ENCODE peak calls at places on chromosomes 11 and 22, in four cellular contexts. A is A549, P is gastrocnemius medialis, R is breast epithelium. O is an unnamed sample.

GRCh38 chr11:63769719-63770443 is 1.3 kb upstream of the ZFTA start:
- DNase-seq in A (no peak), P (no peak), R (no peak), O (no peak)

GRCh38 chr11:64276653-64277431 is 7.6 kb downstream of the BAD start:
- DNase-seq in A (peak; percentile 44), P (no peak), R (no peak), O (no peak)

GRCh38 chr22:41929158-41929896 is 2.7 kb upstream of the TNFRSF13C start:
- DNase-seq in A (no peak), P (peak; percentile 20), R (no peak), O (no peak)

GRCh38 chr11:87046824-87047223 is 9.1 kb downstream of the TMEM135 start:
- DNase-seq in A (no peak), P (no peak), R (no peak), O (no peak)

GRCh38 chr22:30432096-30432495 is 6.5 kb downstream of the MTFP1 start:
- DNase-seq in A (no peak), P (no peak), R (no peak), O (no peak)

GRCh38 chr11:122743949-122744876 is 88.7 kb downstream of the UBASH3B start:
- DNase-seq in A (no peak), P (no peak), R (peak; percentile 20), O (no peak)

GRCh38 chr22:47151490-47151889 is 389.0 kb downstream of the TBC1D22A start:
- DNase-seq in A (no peak), P (no peak), R (no peak), O (no peak)

GRCh38 chr11:18479063-18479462 is 23.4 kb downstream of the LDHAL6A start:
- DNase-seq in A (no peak), P (no peak), R (no peak), O (no peak)

GRCh38 chr11:75946531-75947530 is 131.8 kb downstream of the UVRAG start:
- DNase-seq in A (no peak), P (peak; percentile 15), R (no peak), O (no peak)

GRCh38 chr11:1205987-1206331 is 16.9 kb upstream of the MUC5B start:
- DNase-seq in A (no peak), P (no peak), R (no peak), O (no peak)

GRCh38 chr11:94649925-94650623 is 82.9 kb downstream of the PIWIL4 start:
- DNase-seq in A (no peak), P (no peak), R (no peak), O (no peak)

GRCh38 chr11:3165152-3165705 is at the start of gene OSBPL5:
- DNase-seq in A (peak; percentile 47), P (no peak), R (peak; percentile 59), O (peak; percentile 60)

GRCh38 chr11:86151188-86152005 is 82.5 kb upstream of the PICALM start:
- DNase-seq in A (no peak), P (no peak), R (peak; percentile 76), O (no peak)

GRCh38 chr22:41550952-41551491 is 6.8 kb upstream of the POLR3H start:
- DNase-seq in A (no peak), P (no peak), R (no peak), O (no peak)

GRCh38 chr22:42662114-42663021 is 13.2 kb upstream of the CYB5R3 start:
- DNase-seq in A (peak; percentile 78), P (peak; percentile 56), R (peak; percentile 64), O (peak; percentile 94)

GRCh38 chr22:34105461-34106062 is 185.3 kb upstream of the LARGE1 start:
- DNase-seq in A (peak; percentile 2), P (no peak), R (peak; percentile 32), O (peak; percentile 53)

GRCh38 chr11:6481924-6482275 is 599 bp downstream of the TIMM10B start:
- DNase-seq in A (no peak), P (no peak), R (no peak), O (peak; percentile 20)

GRCh38 chr11:63007920-63008319 is 7.7 kb downstream of the SLC22A8 start:
- DNase-seq in A (no peak), P (no peak), R (no peak), O (no peak)

GRCh38 chr11:71400216-71400615 is 48.0 kb downstream of the DHCR7 start:
- DNase-seq in A (no peak), P (no peak), R (no peak), O (no peak)

GRCh38 chr11:55481416-55481815 is 72.9 kb upstream of the OR4C15 start:
- DNase-seq in A (no peak), P (no peak), R (no peak), O (no peak)

GRCh38 chr11:122976734-122977454 is 4.7 kb downstream of the BSX start:
- DNase-seq in A (no peak), P (no peak), R (no peak), O (no peak)

GRCh38 chr22:17436981-17437410 is 67.7 kb downstream of the CECR2 start:
- DNase-seq in A (no peak), P (no peak), R (no peak), O (no peak)

GRCh38 chr11:108938604-108939003 is 273.7 kb downstream of the DDX10 start:
- DNase-seq in A (no peak), P (no peak), R (no peak), O (no peak)

GRCh38 chr11:95068549-95068948 is 1.8 kb downstream of the SRSF8 start:
- DNase-seq in A (peak; percentile 53), P (peak; percentile 82), R (peak; percentile 88), O (peak; percentile 41)

GRCh38 chr11:69573751-69574382 is 67.1 kb upstream of the CCND1 start:
- DNase-seq in A (no peak), P (no peak), R (no peak), O (no peak)

GRCh38 chr11:91860661-91861060 is 364.0 kb upstream of the FAT3 start:
- DNase-seq in A (no peak), P (no peak), R (no peak), O (no peak)

GRCh38 chr11:128407962-128408361 is 179.4 kb downstream of the ETS1 start:
- DNase-seq in A (no peak), P (no peak), R (no peak), O (no peak)

GRCh38 chr11:121630041-121630440 is 177.3 kb upstream of the SORL1-AS1 start:
- DNase-seq in A (no peak), P (no peak), R (no peak), O (no peak)

GRCh38 chr22:44661659-44662569 is 40.1 kb upstream of the PRR5 start:
- DNase-seq in A (no peak), P (no peak), R (no peak), O (no peak)

GRCh38 chr22:35409783-35410662 is 10.1 kb downstream of the MCM5 start:
- DNase-seq in A (no peak), P (no peak), R (no peak), O (no peak)

GRCh38 chr11:125451400-125452124 is 44.5 kb downstream of the FEZ1 start:
- DNase-seq in A (no peak), P (no peak), R (no peak), O (peak; percentile 72)

GRCh38 chr22:25153961-25154685 is 45.5 kb upstream of the CRYBB3 start:
- DNase-seq in A (no peak), P (peak; percentile 86), R (peak; percentile 95), O (no peak)

GRCh38 chr11:3087373-3087772 is 30.1 kb upstream of the CARS1 start:
- DNase-seq in A (no peak), P (no peak), R (no peak), O (no peak)

GRCh38 chr11:122253541-122254317 is 137.7 kb upstream of the BLID start:
- DNase-seq in A (no peak), P (no peak), R (no peak), O (no peak)

DNA sequence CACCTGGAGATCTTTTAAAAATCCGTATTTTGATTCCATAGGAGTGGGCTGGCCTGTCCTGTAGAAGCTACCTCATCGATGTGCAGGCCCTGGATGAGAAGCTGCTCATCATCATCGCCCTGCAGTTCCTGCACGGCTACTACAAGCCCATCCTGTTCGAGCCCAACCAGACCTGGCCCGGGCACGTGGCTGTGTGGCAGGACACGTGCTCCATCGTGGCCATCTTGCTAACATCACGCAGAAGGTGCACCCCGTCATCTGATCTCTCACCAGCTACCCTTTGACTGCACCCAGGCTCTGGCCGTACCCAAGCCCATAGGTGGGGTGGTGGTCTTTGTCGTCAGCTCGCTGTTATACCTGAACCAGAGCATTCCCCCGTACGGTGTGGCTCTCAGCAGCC is 14.2 kb upstream of the SLC5A4 start:
- DNase-seq in A (no peak), P (no peak), R (no peak), O (no peak)
- TF ChIP-seq CTCF in A (no peak), P (no peak), R (no peak), O (no peak)

DNA sequence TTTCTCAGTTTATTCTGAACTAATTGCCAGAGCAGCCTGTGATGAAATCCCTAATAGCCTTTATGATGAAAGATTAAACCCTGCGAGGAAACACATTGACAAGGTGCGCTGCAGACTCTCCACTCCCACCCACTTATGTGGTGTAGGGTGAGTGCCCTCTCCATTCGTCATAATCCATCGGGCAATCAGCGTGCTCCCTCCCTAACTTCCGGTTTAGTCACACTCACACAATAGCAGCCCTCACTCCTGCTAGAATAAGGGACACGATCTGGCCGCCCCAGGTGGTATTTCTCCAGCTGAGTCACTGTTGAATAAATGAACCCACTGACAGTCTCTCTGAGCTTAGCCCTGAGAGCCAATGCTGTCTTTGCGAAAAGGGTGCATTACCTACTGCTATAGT is 188.3 kb downstream of the OPCML start:
- DNase-seq in A (no peak), P (no peak), R (no peak), O (no peak)
- TF ChIP-seq CTCF in A (no peak), P (no peak), R (no peak), O (no peak)

DNA sequence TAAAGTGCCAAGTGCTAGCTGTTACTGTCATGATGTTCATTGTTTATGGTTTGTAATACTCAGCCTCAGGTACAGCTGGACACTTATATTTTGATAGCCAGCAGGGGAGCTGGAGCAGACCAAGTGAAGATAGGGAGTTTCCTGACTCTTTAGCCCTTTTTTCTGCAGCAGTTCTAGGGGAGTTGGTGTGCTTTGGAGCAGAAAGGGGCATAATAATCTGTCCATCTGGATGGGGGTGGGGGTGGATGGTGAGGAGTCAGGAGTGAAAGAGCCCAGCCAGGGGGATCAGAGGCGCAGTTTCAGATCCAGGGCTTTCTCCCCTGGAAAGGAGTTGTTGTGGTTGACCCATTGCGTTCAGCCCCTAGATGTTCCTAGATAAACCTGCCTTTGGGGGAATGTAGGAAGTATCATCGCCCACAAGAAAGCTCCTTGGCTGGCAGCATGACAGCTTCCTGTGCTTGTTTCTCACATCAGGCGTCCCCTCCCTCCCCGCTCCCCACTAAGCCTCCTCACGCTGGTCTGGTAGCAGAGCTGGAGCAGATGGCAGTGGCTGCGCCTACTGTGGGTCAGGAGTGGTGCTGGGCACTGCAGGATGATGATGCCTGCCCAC is 41.9 kb downstream of the MED15 start:
- DNase-seq in A (no peak), P (no peak), R (no peak), O (no peak)
- TF ChIP-seq CTCF in A (no peak), P (no peak), R (no peak), O (no peak)

DNA sequence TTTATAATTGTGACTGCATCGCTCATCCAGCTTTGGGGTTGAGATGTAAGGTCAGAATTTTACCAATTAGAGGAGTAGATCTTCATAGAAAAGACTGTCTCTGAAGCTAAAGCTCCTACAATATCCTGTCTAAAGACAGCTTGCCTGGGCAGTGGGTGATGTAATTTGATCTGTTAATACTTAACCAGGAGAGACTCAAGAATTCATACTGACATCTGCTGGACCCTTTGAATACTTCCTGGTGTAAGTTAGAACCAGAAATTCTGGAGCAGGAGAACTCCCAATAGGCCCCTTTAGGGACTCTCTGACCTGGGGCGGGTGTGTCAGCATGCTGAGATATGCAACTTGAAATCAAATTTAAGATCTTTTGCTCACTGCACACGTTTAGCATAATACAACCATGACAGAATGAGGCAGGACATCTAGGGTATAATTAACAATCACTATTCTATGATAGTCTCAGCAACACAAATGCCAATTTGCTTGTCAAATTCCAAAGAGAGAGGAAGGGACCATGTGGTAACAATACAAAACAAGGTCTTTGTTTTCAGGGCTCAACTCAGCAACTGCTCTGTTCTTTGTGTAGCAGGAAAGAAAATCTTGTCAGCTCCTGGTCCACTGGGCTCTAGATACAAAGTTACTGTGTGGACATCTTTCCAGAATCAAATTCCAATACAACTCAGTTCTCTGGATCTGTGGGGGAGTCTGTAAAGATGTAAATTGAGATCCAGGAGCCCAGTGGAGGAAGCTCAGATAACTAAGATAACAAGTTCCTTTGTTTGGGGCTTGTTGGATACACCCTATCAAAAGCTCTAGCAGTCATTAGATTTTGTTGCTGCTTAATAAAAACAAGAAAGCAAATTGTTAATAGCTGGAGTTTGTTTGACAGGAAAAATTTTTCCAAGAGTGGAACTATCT is 144.0 kb downstream of the INSC start:
- DNase-seq in A (peak; percentile 38), P (no peak), R (no peak), O (no peak)
- TF ChIP-seq CTCF in A (no peak), P (no peak), R (no peak), O (no peak)

O was measured in endothelial cell.